ENCODE peak calls at places on chromosomes 1 and 21, in four cellular contexts. E is cardiac muscle cell; I is CD4-positive, alpha-beta T cell; D is Calu3. Z is an unnamed sample.

GRCh38 chr1:21184266-21184665 is 7.6 kb upstream of the EIF4G3 start:
- DNase-seq in E (no peak), D (no peak), I (no peak), Z (peak; percentile 49)

GRCh38 chr1:1332774-1333480 is 1.8 kb downstream of the TAS1R3 start:
- DNase-seq in E (no peak), I (no peak), D (no peak), Z (no peak)

GRCh38 chr1:248822148-248823032 is 3.3 kb downstream of the SH3BP5L start:
- DNase-seq in E (no peak), D (no peak), I (no peak), Z (no peak)

GRCh38 chr1:248740876-248741275 is 14.7 kb downstream of the LYPD8 start:
- DNase-seq in I (no peak), E (no peak), D (no peak), Z (no peak)

GRCh38 chr1:116289219-116289618 is 83.8 kb upstream of the ATP1A1 start:
- DNase-seq in I (no peak), D (no peak), E (peak; percentile 9), Z (no peak)

GRCh38 chr1:21525340-21525717 is 16.1 kb downstream of the ALPL start:
- DNase-seq in E (no peak), I (no peak), D (no peak), Z (no peak)

GRCh38 chr1:201359031-201359872 is 18.2 kb downstream of the TNNT2 start:
- DNase-seq in D (no peak), I (no peak), E (no peak), Z (no peak)

GRCh38 chr21:16502273-16502672 is 772.5 kb downstream of the USP25 start:
- DNase-seq in I (no peak), E (no peak), D (no peak), Z (no peak)

GRCh38 chr1:26602378-26602959 is 72.9 kb downstream of the RPS6KA1 start:
- DNase-seq in I (peak; percentile 7), E (peak; percentile 76), D (peak; percentile 45), Z (no peak)

GRCh38 chr1:6329851-6330250 is 63.7 kb downstream of the ACOT7 start:
- DNase-seq in D (no peak), I (no peak), E (peak; percentile 71), Z (no peak)

GRCh38 chr1:196535727-196536126 is 72.5 kb downstream of the KCNT2 start:
- DNase-seq in D (no peak), I (no peak), E (peak; percentile 29), Z (no peak)

GRCh38 chr1:164801246-164801731 is 242.3 kb downstream of the PBX1 start:
- DNase-seq in D (no peak), I (no peak), E (no peak), Z (no peak)

GRCh38 chr1:27594542-27595510 is 9.1 kb downstream of the AHDC1 start:
- DNase-seq in D (no peak), E (no peak), I (no peak), Z (no peak)

DNA sequence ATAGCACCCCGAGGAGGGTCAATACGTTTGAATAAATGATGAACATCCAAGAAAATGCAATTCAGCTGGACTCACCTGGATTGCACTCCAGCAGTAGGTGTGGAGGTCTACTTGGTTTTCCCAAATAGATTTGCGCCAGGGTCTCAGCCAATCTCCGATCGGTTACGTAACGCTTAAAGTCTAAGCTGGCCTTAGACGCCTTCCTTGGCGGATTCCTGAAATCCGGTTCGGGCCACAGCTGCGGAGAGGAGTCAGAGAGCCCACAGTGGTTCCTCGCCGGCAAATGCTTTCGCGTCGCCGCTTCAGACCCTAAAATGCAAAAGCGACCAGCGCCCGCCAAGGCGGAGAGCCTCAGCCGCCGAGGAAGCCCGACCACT is 322 bp downstream of the TFB2M start:
- DNase-seq in D (no peak), E (peak; percentile 73), I (no peak), Z (no peak)
- TF ChIP-seq CTCF in D (no peak), E (no peak), I (no peak), Z (no peak)

DNA sequence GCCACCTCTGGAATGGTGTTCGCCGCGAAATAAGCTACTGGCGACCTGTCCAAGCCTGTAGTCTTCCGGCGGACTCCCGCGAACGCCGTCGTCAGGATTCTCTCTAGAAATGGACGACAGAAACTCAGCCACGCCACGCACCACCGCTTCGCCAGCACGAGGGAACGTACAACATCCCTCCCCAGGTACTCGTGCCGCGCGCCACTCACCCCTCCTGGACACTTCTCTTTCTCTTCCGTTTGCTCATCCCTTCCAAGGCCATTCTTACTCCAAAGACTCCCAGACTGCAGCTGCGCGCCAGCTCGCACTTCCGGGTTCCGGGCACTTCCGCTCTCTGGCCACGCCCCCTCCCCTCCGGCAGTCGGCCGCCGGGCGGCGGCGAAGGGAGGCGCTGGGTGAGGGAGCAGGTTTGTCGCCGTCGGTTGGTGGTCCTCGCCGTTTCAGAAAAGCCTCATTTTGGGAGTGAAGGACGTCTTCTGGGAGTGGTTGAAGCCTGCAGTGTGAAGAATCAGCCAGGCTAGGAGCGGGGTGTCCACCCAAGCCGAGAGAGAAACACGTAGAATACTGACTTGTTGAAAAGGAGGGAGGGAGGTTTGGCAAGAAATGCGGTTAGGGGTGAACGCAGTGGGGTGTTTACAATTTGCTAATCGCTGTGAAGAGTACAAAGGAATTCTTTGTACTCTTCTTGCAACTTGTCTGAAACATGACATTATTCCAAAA is at the start of gene RBM34:
- DNase-seq in D (peak; percentile 96), I (peak; percentile 89), E (peak; percentile 93), Z (peak; percentile 88)
- TF ChIP-seq CTCF in D (no peak), I (no peak), E (no peak), Z (no peak)

DNA sequence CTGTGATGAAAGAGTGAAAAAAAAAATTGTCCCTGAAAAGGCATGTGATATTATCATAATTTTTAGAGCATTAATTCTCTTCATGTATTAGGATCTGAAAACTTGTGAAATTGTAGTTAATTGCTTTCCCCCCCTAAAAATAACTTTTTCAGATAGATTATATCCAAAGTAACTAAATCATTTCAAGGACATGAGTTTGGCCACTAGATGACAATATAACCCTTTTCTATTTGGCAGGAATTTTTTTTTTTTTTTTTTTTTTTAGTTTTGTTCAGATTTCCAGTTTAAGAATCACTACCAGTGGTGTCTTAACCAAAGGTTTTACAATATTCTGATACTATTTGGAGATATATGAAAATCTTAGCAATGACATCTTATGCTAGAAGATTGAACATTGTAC is 370.8 kb downstream of the AMY1C start:
- DNase-seq in E (no peak), D (no peak), I (no peak), Z (no peak)
- TF ChIP-seq CTCF in E (no peak), D (no peak), I (no peak), Z (no peak)

GRCh38 chr1:174297351-174297750 is 138.0 kb downstream of the RABGAP1L start:
- DNase-seq in E (no peak), D (no peak), I (no peak), Z (no peak)
- TF ChIP-seq CTCF in E (no peak), D (no peak), I (no peak), Z (no peak)

GRCh38 chr1:208775841-208776240 is 531.7 kb upstream of the PLXNA2 start:
- DNase-seq in D (no peak), E (no peak), I (no peak), Z (no peak)
- TF ChIP-seq CTCF in D (no peak), E (no peak), I (no peak), Z (no peak)